ENCODE peak calls at places on chromosome 11, in nine cellular contexts. Q is SJSA1, E is SK-N-SH, U is body of pancreas, M is GM06990, B is heart left ventricle, Y is colonic mucosa, W is lung, V is cardiac muscle cell. F is an unnamed sample. For H3K36me3, the result is how much of the 10 kb centered on the place peaks cover.

GRCh38 chr11:10930224-10930960 is 72.5 kb upstream of the ZBED5 start:
- DNase-seq in Q (peak), E (no peak), U (no peak), M (peak), B (peak), Y (peak), W (peak), V (no peak), F (no peak)

GRCh38 chr11:33910960-33911339 is 19.1 kb upstream of the LMO2 start:
- DNase-seq in Q (no peak), E (no peak), U (no peak), M (no peak), B (no peak), Y (no peak), W (no peak), V (no peak), F (no peak)

GRCh38 chr11:12680246-12680939 is 6.2 kb downstream of the TEAD1 start:
- DNase-seq in Q (peak), E (peak), U (peak), M (no peak), B (peak), Y (peak), W (peak), V (peak), F (peak)

GRCh38 chr11:80144932-80145612 is 704.2 kb upstream of the TENM4 start:
- DNase-seq in Q (no peak), E (no peak), U (no peak), M (no peak), B (no peak), Y (no peak), W (no peak), V (no peak), F (no peak)

GRCh38 chr11:113014262-113014661 is 53.0 kb downstream of the NCAM1 start:
- DNase-seq in Q (no peak), E (peak), U (no peak), M (no peak), B (no peak), Y (no peak), W (no peak), V (peak), F (no peak)

GRCh38 chr11:128208329-128209220 is 378.8 kb downstream of the ETS1 start:
- DNase-seq in Q (peak), E (no peak), U (no peak), M (no peak), B (peak), Y (no peak), W (peak), V (peak), F (no peak)

GRCh38 chr11:113685650-113686349 is 20.3 kb downstream of the TMPRSS5 start:
- DNase-seq in Q (no peak), E (no peak), U (no peak), M (no peak), B (no peak), Y (no peak), W (no peak), V (no peak), F (peak)

GRCh38 chr11:60921259-60921658 is 3.0 kb upstream of the TMEM132A start:
- DNase-seq in Q (no peak), E (no peak), U (no peak), M (no peak), B (no peak), Y (no peak), W (no peak), V (no peak), F (no peak)

GRCh38 chr11:61781585-61781984 is 10.8 kb downstream of the TMEM258 start:
- DNase-seq in Q (no peak), E (no peak), U (no peak), M (no peak), B (no peak), Y (no peak), W (no peak), V (no peak), F (peak)

GRCh38 chr11:94809251-94809650 is 41.1 kb downstream of the AMOTL1 start:
- DNase-seq in Q (no peak), E (no peak), U (no peak), M (no peak), B (no peak), Y (no peak), W (no peak), V (no peak), F (no peak)

GRCh38 chr11:120527111-120527748 is 15.7 kb downstream of the GRIK4 start:
- DNase-seq in Q (no peak), E (peak), U (no peak), M (no peak), B (no peak), Y (no peak), W (no peak), V (peak), F (peak)

GRCh38 chr11:118679483-118679882 is at the start of gene TREH:
- DNase-seq in Q (no peak), E (no peak), U (peak), M (no peak), B (no peak), Y (peak), W (no peak), V (no peak), F (no peak)

GRCh38 chr11:44033411-44033850 is 14.3 kb upstream of the ACCSL start:
- DNase-seq in Q (no peak), E (no peak), U (no peak), M (no peak), B (no peak), Y (no peak), W (no peak), V (no peak), F (no peak)

GRCh38 chr11:117518455-117518854 is 190.8 kb downstream of the CEP164 start:
- DNase-seq in Q (no peak), E (no peak), U (no peak), M (no peak), B (no peak), Y (no peak), W (no peak), V (no peak), F (no peak)

GRCh38 chr11:6353367-6353987 is 33.2 kb upstream of the CAVIN3 start:
- DNase-seq in Q (peak), E (peak), U (peak), M (peak), B (peak), Y (peak), W (peak), V (peak), F (peak)

DNA sequence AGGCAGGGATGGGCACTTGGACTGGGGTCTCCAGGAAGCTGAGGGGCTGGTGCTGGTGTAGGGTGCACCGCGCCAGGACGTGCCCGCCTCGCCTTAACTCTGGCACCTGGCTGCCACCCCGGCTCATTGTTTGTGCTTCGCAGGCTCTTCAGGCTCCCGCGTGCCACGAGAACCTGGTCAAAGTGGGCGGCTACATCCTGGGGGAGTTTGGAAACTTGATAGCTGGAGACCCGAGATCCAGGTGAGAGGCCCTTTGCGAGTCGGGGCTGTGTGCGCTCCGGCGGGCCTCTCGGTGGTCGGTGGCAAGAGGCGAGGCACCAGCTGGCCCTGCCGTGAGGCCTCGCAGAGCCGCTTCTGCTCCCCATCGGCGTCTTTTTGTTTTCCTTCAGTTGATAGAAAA is 43.4 kb downstream of the MUC6 start:
- DNase-seq in Q (no peak), E (no peak), U (no peak), M (no peak), B (no peak), Y (no peak), W (no peak), V (no peak), F (no peak)
- H3K36me3 ChIP-seq in Q (under half), E (under half), U (under half), M (under half), B (under half), Y (under half), W (half or more), V (under half), F (under half)

GRCh38 chr11:108286956-108287355 is 64.1 kb downstream of the ATM start:
- DNase-seq in Q (no peak), E (no peak), U (no peak), M (no peak), B (no peak), Y (no peak), W (no peak), V (no peak), F (no peak)
- H3K36me3 ChIP-seq in Q (under half), E (half or more), U (under half), M (under half), B (under half), Y (under half), W (under half), V (under half), F (under half)

GRCh38 chr11:65403607-65404121 is 17.2 kb downstream of the FRMD8 start:
- DNase-seq in Q (no peak), E (no peak), U (no peak), M (peak), B (no peak), Y (no peak), W (no peak), V (no peak), F (no peak)
- H3K36me3 ChIP-seq in Q (half or more), E (under half), U (under half), M (under half), B (under half), Y (under half), W (half or more), V (under half), F (under half)

GRCh38 chr11:64263021-64263946 is 12.0 kb downstream of the PLCB3 start:
- DNase-seq in Q (peak), E (peak), U (no peak), M (no peak), B (no peak), Y (no peak), W (no peak), V (peak), F (peak)

GRCh38 chr11:64265176-64266160 is 14.1 kb downstream of the PLCB3 start:
- DNase-seq in Q (no peak), E (no peak), U (no peak), M (no peak), B (no peak), Y (no peak), W (no peak), V (no peak), F (no peak)

GRCh38 chr11:64262271-64263002 is 11.1 kb downstream of the PLCB3 start:
- DNase-seq in Q (no peak), E (no peak), U (no peak), M (no peak), B (no peak), Y (no peak), W (no peak), V (no peak), F (no peak)

GRCh38 chr11:64264371-64264852 is 13.1 kb downstream of the PLCB3 start:
- DNase-seq in Q (no peak), E (peak), U (no peak), M (no peak), B (no peak), Y (no peak), W (no peak), V (no peak), F (no peak)

GRCh38 chr11:64263947-64264317 is 12.6 kb downstream of the PLCB3 start:
- DNase-seq in Q (no peak), E (no peak), U (no peak), M (no peak), B (no peak), Y (no peak), W (no peak), V (no peak), F (no peak)
- H3K36me3 ChIP-seq in Q (half or more), E (under half), U (under half), M (under half), B (under half), Y (under half), W (half or more), V (under half), F (under half)

GRCh38 chr11:9859491-9860305 is 195.8 kb downstream of the SWAP70 start:
- DNase-seq in Q (peak), E (no peak), U (no peak), M (no peak), B (no peak), Y (no peak), W (no peak), V (peak), F (no peak)
- H3K36me3 ChIP-seq in Q (under half), E (under half), U (under half), M (under half), B (under half), Y (under half), W (under half), V (under half), F (under half)

DNA sequence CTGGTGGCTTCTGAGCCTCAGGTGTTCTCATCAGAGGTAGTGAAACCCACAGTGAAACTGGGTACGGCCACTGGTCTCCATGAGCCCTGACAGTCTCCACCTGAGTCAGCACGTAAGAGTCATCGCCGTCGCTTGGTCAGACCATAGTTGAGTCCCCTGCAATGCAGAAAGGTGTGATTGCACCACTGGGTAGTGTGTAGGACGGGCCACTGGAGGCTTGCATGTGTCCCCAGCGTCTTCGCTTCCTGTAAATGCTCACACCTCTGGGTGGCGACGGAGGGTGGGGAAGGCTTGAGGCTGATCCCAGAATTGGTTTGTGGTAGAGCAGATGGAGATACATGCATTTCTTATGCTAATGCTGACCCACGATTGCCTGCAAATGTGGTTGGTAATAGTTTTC is 26.4 kb downstream of the CTTN start:
- DNase-seq in Q (no peak), E (no peak), U (no peak), M (peak), B (no peak), Y (no peak), W (no peak), V (no peak), F (peak)
- H3K36me3 ChIP-seq in Q (half or more), E (half or more), U (under half), M (under half), B (under half), Y (under half), W (half or more), V (under half), F (half or more)

DNA sequence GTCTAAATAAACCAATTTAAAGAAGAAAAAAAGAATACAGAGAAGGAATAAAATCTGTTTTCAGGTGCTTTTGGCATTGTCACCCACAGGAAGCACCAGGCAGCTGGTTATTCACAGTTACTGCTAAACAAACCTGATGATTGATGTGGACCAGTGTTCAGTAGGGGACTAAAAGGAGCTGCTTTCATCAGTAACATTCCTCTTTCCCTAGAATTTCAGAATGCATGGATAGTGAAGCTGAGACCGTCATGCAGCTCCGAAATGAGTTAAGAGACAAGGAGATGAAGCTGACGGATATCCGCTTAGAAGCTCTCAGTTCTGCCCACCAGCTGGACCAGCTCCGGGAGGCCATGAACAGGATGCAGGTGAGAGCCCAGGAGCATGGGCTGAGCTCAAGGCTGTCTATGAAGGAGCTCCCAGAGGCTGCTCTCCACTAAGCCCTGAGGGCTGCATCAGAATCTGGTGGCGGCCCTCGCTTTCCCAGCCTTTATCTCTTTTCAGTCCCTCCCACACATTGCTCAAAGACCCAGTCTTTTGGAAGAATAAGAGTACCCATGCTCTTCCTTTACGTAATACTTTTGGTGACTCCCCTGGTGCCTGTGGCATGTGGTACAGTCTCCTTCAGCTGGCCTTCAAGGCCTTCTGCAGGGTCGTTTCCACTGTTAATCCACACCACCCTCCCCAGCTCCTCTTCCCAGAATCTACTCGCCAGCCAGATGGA is 69.5 kb downstream of the DBX1 start:
- DNase-seq in Q (no peak), E (no peak), U (no peak), M (no peak), B (no peak), Y (no peak), W (no peak), V (no peak), F (no peak)
- H3K36me3 ChIP-seq in Q (under half), E (half or more), U (under half), M (under half), B (under half), Y (under half), W (under half), V (half or more), F (under half)

GRCh38 chr11:122126024-122126678 is 10.1 kb upstream of the BLID start:
- DNase-seq in Q (no peak), E (no peak), U (no peak), M (no peak), B (no peak), Y (no peak), W (no peak), V (no peak), F (no peak)
- H3K36me3 ChIP-seq in Q (under half), E (half or more), U (under half), M (under half), B (under half), Y (under half), W (under half), V (under half), F (under half)

DNA sequence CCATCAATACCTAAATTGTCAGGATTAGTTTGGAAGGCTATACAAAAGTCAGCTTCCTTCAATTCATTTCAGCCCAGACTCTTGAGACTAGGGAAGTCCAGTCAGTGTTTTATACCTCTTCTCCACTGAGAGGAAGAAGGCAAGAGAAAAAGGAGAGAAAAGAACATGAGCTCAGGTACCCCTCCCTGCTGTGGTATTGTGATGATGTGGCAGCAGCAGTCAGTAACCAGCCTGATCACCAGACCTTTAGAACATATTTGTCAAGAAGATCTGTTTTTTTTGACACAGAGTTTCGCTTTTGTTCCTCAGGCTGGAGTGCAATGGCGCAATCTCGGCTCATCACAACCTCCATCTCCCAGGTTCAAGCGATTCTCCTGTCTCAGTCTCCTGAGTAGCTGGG is 21.2 kb upstream of the RPS13 start:
- DNase-seq in Q (no peak), E (no peak), U (no peak), M (no peak), B (no peak), Y (no peak), W (no peak), V (no peak), F (no peak)
- H3K36me3 ChIP-seq in Q (half or more), E (half or more), U (under half), M (under half), B (under half), Y (under half), W (under half), V (half or more), F (under half)

F was measured in H7.